ENCODE peak calls at places on chromosomes 11 and 22, in six cellular contexts. One of them, this sample, is unnamed.

GRCh38 chr11:31768744-31769143 is 42.4 kb downstream of the PAX6 start:
- DNase-seq in T-cell: no peak
- DNase-seq in fibroblast of pulmonary artery: no peak
- DNase-seq in HepG2: no peak
- DNase-seq in SHP77: no peak
- DNase-seq in PC-3: no peak
- DNase-seq in this sample: no peak

GRCh38 chr11:47269002-47269828 is 718 bp upstream of the MADD start:
- DNase-seq in PC-3: peak
- DNase-seq in T-cell: peak
- DNase-seq in SHP77: peak
- DNase-seq in HepG2: peak
- DNase-seq in fibroblast of pulmonary artery: peak
- DNase-seq in this sample: peak

GRCh38 chr22:20486229-20486628 is 9.4 kb downstream of the KLHL22 start:
- DNase-seq in fibroblast of pulmonary artery: no peak
- DNase-seq in PC-3: no peak
- DNase-seq in SHP77: no peak
- DNase-seq in HepG2: no peak
- DNase-seq in T-cell: no peak
- DNase-seq in this sample: no peak

GRCh38 chr11:23413057-23413456 is 552.8 kb upstream of the CCDC179 start:
- DNase-seq in fibroblast of pulmonary artery: no peak
- DNase-seq in HepG2: no peak
- DNase-seq in T-cell: no peak
- DNase-seq in PC-3: peak
- DNase-seq in SHP77: no peak
- DNase-seq in this sample: no peak

GRCh38 chr11:26187639-26188038 is 144.3 kb upstream of the ANO3 start:
- DNase-seq in PC-3: peak
- DNase-seq in fibroblast of pulmonary artery: peak
- DNase-seq in T-cell: no peak
- DNase-seq in HepG2: peak
- DNase-seq in SHP77: no peak
- DNase-seq in this sample: no peak

GRCh38 chr22:17920145-17920605 is 104.2 kb downstream of the MICAL3 start:
- DNase-seq in PC-3: no peak
- DNase-seq in SHP77: peak
- DNase-seq in fibroblast of pulmonary artery: peak
- DNase-seq in T-cell: no peak
- DNase-seq in HepG2: peak
- DNase-seq in this sample: no peak

GRCh38 chr11:116731097-116731761 is 41.6 kb downstream of the BUD13 start:
- DNase-seq in fibroblast of pulmonary artery: peak
- DNase-seq in HepG2: peak
- DNase-seq in T-cell: no peak
- DNase-seq in PC-3: peak
- DNase-seq in SHP77: peak
- DNase-seq in this sample: peak

GRCh38 chr22:17281026-17281809 is 62.0 kb upstream of the ADA2 start:
- DNase-seq in fibroblast of pulmonary artery: no peak
- DNase-seq in PC-3: no peak
- DNase-seq in T-cell: peak
- DNase-seq in SHP77: no peak
- DNase-seq in HepG2: no peak
- DNase-seq in this sample: no peak

GRCh38 chr11:113992459-113993105 is 17.7 kb downstream of the HTR3A start:
- DNase-seq in SHP77: no peak
- DNase-seq in HepG2: no peak
- DNase-seq in fibroblast of pulmonary artery: no peak
- DNase-seq in PC-3: no peak
- DNase-seq in T-cell: no peak
- DNase-seq in this sample: peak

GRCh38 chr11:45556851-45557707 is 108.3 kb downstream of the CHST1 start:
- DNase-seq in PC-3: peak
- DNase-seq in SHP77: no peak
- DNase-seq in T-cell: no peak
- DNase-seq in HepG2: no peak
- DNase-seq in fibroblast of pulmonary artery: peak
- DNase-seq in this sample: no peak

This sample was measured in HAP-1.